ENCODE peak calls at places on chromosomes 16 and 17, in six cellular contexts. Z, A, Y, J, X and W are unnamed samples.

GRCh38 chr16:89545831-89546574 is 14.5 kb upstream of the RPL13 start:
- DNase-seq in Z (no peak), A (no peak), Y (no peak), J (no peak), X (no peak), W (no peak)

GRCh38 chr16:14101415-14101814 is 30.3 kb downstream of the MRTFB start:
- DNase-seq in Z (no peak), A (no peak), Y (no peak), J (peak), X (no peak), W (no peak)

GRCh38 chr16:48383877-48384304 is 1.3 kb downstream of the SIAH1 start:
- DNase-seq in Z (peak), A (no peak), Y (no peak), J (peak), X (no peak), W (no peak)

GRCh38 chr17:57481901-57482300 is 225.6 kb downstream of the MSI2 start:
- DNase-seq in Z (no peak), A (no peak), Y (no peak), J (peak), X (no peak), W (no peak)

GRCh38 chr17:34408439-34408838 is 45.4 kb upstream of the CCL1 start:
- DNase-seq in Z (no peak), A (no peak), Y (no peak), J (no peak), X (no peak), W (no peak)

GRCh38 chr16:3118846-3119245 is 6.5 kb downstream of the ZNF205 start:
- DNase-seq in Z (no peak), A (no peak), Y (no peak), J (no peak), X (no peak), W (no peak)

GRCh38 chr16:51592013-51592501 is 441.0 kb upstream of the SALL1 start:
- DNase-seq in Z (no peak), A (no peak), Y (no peak), J (no peak), X (no peak), W (no peak)

GRCh38 chr16:8380311-8380710 is 210.0 kb downstream of the TMEM114 start:
- DNase-seq in Z (no peak), A (no peak), Y (no peak), J (no peak), X (no peak), W (no peak)